ENCODE peak calls at places on chromosome 17, in six cellular contexts. D is endothelial cell of umbilical vein, B is mesendoderm, U is HepG2, J is Karpas-422, O is A549. Y is an unnamed sample.

GRCh38 chr17:21106316-21106715 is 20.4 kb upstream of the DHRS7B start:
- DNase-seq in D (no peak), B (peak; percentile 78), U (no peak), J (no peak), O (no peak), Y (no peak)

GRCh38 chr17:49521521-49522185 is 26.6 kb downstream of the NGFR start:
- DNase-seq in D (no peak), B (no peak), U (no peak), J (no peak), O (no peak), Y (no peak)

GRCh38 chr17:40063034-40063765 is 435 bp downstream of the THRA start:
- DNase-seq in D (peak; percentile 67), B (peak; percentile 55), U (peak; percentile 41), J (peak; percentile 72), O (no peak), Y (peak; percentile 83)

GRCh38 chr17:7293131-7293557 is 1.3 kb downstream of the YBX2 start:
- DNase-seq in D (no peak), B (no peak), U (no peak), J (no peak), O (no peak), Y (no peak)

GRCh38 chr17:66043419-66043818 is 148.5 kb downstream of the CEP112 start:
- DNase-seq in D (no peak), B (no peak), U (no peak), J (no peak), O (no peak), Y (no peak)

GRCh38 chr17:56913000-56913866 is 616 bp downstream of the TRIM25 start:
- DNase-seq in D (peak; percentile 21), B (peak; percentile 35), U (no peak), J (peak; percentile 47), O (no peak), Y (peak; percentile 76)

GRCh38 chr17:51764387-51764971 is 394.0 kb downstream of the CA10 start:
- DNase-seq in D (peak; percentile 36), B (peak; percentile 88), U (peak; percentile 60), J (peak; percentile 83), O (peak; percentile 78), Y (peak; percentile 87)

GRCh38 chr17:70047619-70048018 is 27.4 kb upstream of the KCNJ16 start:
- DNase-seq in D (peak; percentile 30), B (no peak), U (no peak), J (no peak), O (no peak), Y (no peak)

GRCh38 chr17:14204546-14204945 is 32.1 kb downstream of the CDRT15 start:
- DNase-seq in D (no peak), B (no peak), U (no peak), J (no peak), O (no peak), Y (no peak)

GRCh38 chr17:64074704-64075484 is 54.5 kb upstream of the ICAM2 start:
- DNase-seq in D (no peak), B (no peak), U (peak; percentile 82), J (no peak), O (peak; percentile 66), Y (no peak)

GRCh38 chr17:82287849-82288601 is 14.5 kb upstream of the CSNK1D start:
- DNase-seq in D (peak; percentile 73), B (no peak), U (peak; percentile 97), J (no peak), O (peak; percentile 85), Y (no peak)

GRCh38 chr17:77577491-77577890 is 381.0 kb upstream of the TNRC6C start:
- DNase-seq in D (no peak), B (no peak), U (no peak), J (no peak), O (no peak), Y (no peak)

GRCh38 chr17:55334285-55334684 is 69.5 kb downstream of the HLF start:
- DNase-seq in D (no peak), B (no peak), U (no peak), J (no peak), O (no peak), Y (no peak)

GRCh38 chr17:50055055-50055425 is 870 bp upstream of the ITGA3 start:
- DNase-seq in D (peak; percentile 17), B (peak; percentile 84), U (no peak), J (no peak), O (no peak), Y (peak; percentile 84)

GRCh38 chr17:38584350-38584925 is 21.3 kb downstream of the SRCIN1 start:
- DNase-seq in D (peak; percentile 28), B (peak; percentile 85), U (peak; percentile 41), J (peak; percentile 82), O (peak; percentile 92), Y (peak; percentile 75)

GRCh38 chr17:8117980-8118768 is at the start of gene ALOXE3:
- DNase-seq in D (peak; percentile 40), B (peak; percentile 74), U (peak; percentile 49), J (no peak), O (peak; percentile 86), Y (peak; percentile 59)

GRCh38 chr17:18158022-18158600 is 25.5 kb upstream of the ALKBH5 start:
- DNase-seq in D (peak; percentile 71), B (peak; percentile 97), U (no peak), J (peak; percentile 97), O (peak; percentile 74), Y (peak; percentile 99)

GRCh38 chr17:37743612-37743874 is 1.3 kb downstream of the HNF1B start:
- DNase-seq in D (no peak), B (no peak), U (peak; percentile 88), J (no peak), O (peak; percentile 91), Y (no peak)

GRCh38 chr17:57242148-57242547 is 14.2 kb upstream of the MSI2 start:
- DNase-seq in D (no peak), B (no peak), U (no peak), J (no peak), O (no peak), Y (no peak)

GRCh38 chr17:42405963-42406495 is 17.0 kb downstream of the CAVIN1 start:
- DNase-seq in D (peak; percentile 80), B (peak; percentile 72), U (peak; percentile 63), J (peak; percentile 93), O (peak; percentile 90), Y (peak; percentile 92)

DNA sequence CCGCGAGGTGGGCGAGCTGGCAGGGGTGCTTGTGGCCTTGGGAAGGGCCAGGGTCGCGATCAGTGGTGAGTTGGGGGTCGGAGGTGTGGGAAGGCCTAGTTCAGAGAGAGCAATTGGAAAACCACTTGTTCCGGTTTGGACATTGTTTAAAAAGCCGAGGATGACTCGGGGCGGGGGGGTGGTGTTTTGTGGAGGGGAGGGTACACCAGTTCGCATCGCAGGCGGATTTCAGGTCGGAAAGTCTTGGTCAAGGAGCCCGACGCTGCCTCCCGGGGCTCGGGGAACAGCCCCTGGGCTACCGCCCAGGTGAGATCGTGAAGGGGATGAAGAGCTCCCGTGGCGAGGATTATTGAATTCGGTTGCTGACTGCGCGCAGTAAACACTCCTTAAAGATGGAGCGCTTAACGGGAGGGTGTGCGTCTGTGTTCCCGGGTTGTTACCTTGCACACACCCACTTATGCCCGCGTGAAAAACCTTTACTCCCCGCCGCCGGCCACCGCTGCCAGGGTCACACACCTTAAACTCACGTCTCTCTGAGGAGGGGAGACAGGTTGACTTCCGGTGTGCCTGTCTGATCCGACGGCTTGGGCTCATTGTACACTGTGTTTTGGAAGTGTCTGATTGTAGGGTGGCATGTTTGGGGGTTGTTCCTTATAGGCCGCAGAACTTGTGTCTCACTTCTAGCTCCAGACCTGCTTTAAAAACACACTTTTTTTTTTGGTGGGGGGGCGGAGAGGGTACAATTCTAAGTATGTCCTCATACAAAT is 66.6 kb downstream of the KPNA2 start:
- DNase-seq in D (peak; percentile 28), B (no peak), U (no peak), J (peak; percentile 71), O (no peak), Y (peak; percentile 10)
- H3K27ac ChIP-seq in D (peak overlapping the region; percentile 27), B (no peak overlapping the region), U (peak overlapping the region; percentile 72), J (peak overlapping the region; percentile 77), O (peak overlapping the region; percentile 91), Y (no peak overlapping the region)

GRCh38 chr17:74840500-74840899 is 19.2 kb downstream of the GRIN2C start:
- DNase-seq in D (no peak), B (no peak), U (no peak), J (no peak), O (no peak), Y (peak; percentile 40)

GRCh38 chr17:74842146-74842598 is 17.5 kb downstream of the GRIN2C start:
- DNase-seq in D (no peak), B (no peak), U (no peak), J (peak; percentile 29), O (no peak), Y (peak; percentile 23)

GRCh38 chr17:74842599-74843351 is 16.9 kb downstream of the GRIN2C start:
- DNase-seq in D (peak; percentile 82), B (peak; percentile 64), U (peak; percentile 52), J (no peak), O (peak; percentile 96), Y (peak; percentile 89)

GRCh38 chr17:74839955-74840354 is 19.7 kb downstream of the GRIN2C start:
- DNase-seq in D (no peak), B (no peak), U (no peak), J (no peak), O (no peak), Y (no peak)

DNA sequence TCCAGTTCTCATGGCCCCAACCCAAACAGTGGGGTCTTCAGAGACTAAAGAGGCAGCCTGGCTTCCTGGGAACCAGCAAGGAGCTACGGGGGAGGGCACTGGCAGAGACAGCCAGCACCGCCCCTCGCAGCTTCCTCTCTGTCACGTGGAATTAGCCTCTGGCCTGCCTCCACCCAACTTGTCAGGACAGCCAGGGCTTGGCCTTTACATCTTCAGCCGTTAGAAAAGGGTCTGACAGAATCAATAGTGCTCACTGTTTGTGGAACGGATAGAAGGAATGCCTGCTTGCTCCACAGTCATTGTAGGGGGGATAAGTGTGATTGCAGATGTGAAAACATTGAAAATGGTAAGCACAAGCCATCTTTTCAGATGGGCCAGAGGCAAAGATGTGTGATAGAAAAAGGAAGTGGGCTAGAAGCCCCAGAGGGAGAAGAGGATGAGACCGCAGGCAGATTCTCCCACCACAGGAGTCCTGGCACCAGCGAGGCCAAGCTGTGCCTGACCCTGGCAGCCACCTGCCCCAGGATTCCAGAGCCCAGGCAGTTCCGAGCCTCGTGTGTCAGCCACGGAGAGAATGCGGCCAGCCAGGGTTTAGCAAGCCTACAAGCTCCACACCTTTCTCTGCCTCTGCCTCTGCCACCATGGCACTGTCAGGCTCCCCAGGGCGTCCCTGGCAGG is 18.6 kb downstream of the GRIN2C start:
- DNase-seq in D (no peak), B (peak; percentile 34), U (peak; percentile 28), J (no peak), O (no peak), Y (peak; percentile 59)
- H3K4me2 ChIP-seq in D (no peak overlapping the region), B (no peak overlapping the region), U (no peak overlapping the region), J (no peak overlapping the region), O (no peak overlapping the region), Y (peak overlapping the region; percentile 51)

GRCh38 chr17:44097110-44097810 is 26.2 kb downstream of the HDAC5 start:
- DNase-seq in D (no peak), B (no peak), U (peak; percentile 50), J (no peak), O (no peak), Y (no peak)
- H3K27ac ChIP-seq in D (peak overlapping the region; percentile 83), B (peak overlapping the region; percentile 76), U (peak overlapping the region; percentile 94), J (no peak overlapping the region), O (peak overlapping the region; percentile 94), Y (peak overlapping the region; percentile 99)

DNA sequence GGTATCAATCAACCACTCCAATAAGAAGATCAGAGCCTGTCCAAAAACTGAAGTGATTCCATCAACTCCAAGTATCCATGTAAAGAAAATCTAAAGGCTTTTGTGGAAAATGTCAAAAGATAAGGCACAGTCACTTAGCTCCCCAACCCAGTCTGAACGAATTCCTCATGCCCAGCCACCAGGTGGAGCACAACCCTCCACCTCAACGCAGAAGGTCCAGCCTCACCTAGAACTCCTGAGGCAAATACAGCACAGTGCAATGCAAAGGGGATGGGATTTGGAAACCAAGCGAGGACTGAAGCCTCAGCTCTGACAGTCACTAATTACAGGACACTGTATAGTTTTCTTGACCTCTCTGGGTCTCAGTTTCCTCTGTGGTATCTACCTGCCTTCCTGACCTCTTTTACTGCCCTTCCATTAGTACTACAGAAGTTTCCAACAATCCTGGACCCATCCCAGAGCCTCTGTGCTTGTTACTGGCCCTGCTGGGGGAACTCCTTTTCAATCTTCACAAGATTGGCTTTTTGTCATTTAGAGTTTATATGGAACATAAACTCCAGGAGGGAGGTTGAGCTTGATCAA is 2.0 kb downstream of the NCBP3 start:
- DNase-seq in D (peak; percentile 40), B (peak; percentile 81), U (peak; percentile 59), J (peak; percentile 81), O (peak; percentile 87), Y (peak; percentile 81)
- H3K4me2 ChIP-seq in D (no peak overlapping the region), B (no peak overlapping the region), U (peak overlapping the region; percentile 16), J (peak overlapping the region; percentile 82), O (peak overlapping the region; percentile 97), Y (no peak overlapping the region)

Y was measured in GM23338.